ENCODE peak calls at places on chromosomes 16 and 17, in six cellular contexts. N is left ventricle myocardium inferior, C is mucosa of descending colon, X is astrocyte, Z is small intestine, G is ascending aorta. A is an unnamed sample. For H3K9me3, the result is how much of the 10 kb centered on the place peaks cover.

GRCh38 chr17:69314246-69315030 is 12.5 kb downstream of the ABCA5 start:
- DNase-seq in N (no peak), C (no peak), X (no peak), Z (no peak), G (no peak), A (no peak)

GRCh38 chr17:79747508-79748295 is 17.0 kb downstream of the ENPP7 start:
- DNase-seq in N (no peak), C (peak), X (no peak), Z (no peak), G (no peak), A (no peak)

GRCh38 chr16:15686287-15686686 is 36.2 kb downstream of the NDE1 start:
- DNase-seq in N (no peak), C (no peak), X (no peak), Z (no peak), G (no peak), A (no peak)

GRCh38 chr16:83952587-83952939 is 477 bp upstream of the OSGIN1 start:
- DNase-seq in N (no peak), C (no peak), X (peak), Z (no peak), G (no peak), A (peak)

GRCh38 chr16:87080571-87081167 is 236.5 kb downstream of the C16orf95 start:
- DNase-seq in N (no peak), C (no peak), X (no peak), Z (no peak), G (no peak), A (no peak)

GRCh38 chr17:62648247-62648953 is 20.9 kb downstream of the MRC2 start:
- DNase-seq in N (peak), C (no peak), X (no peak), Z (no peak), G (no peak), A (no peak)

GRCh38 chr16:24428751-24429150 is 110.6 kb upstream of the RBBP6 start:
- DNase-seq in N (no peak), C (no peak), X (no peak), Z (peak), G (no peak), A (no peak)

GRCh38 chr16:28180660-28181556 is 30.9 kb downstream of the XPO6 start:
- DNase-seq in N (no peak), C (no peak), X (peak), Z (no peak), G (no peak), A (peak)

GRCh38 chr17:33370384-33370783 is 77.3 kb upstream of the ASIC2 start:
- DNase-seq in N (no peak), C (no peak), X (no peak), Z (no peak), G (no peak), A (no peak)

GRCh38 chr17:47279062-47279801 is 25.6 kb downstream of the ITGB3 start:
- DNase-seq in N (peak), C (no peak), X (peak), Z (peak), G (peak), A (peak)

GRCh38 chr17:12388206-12388605 is 277.5 kb upstream of the MYOCD start:
- DNase-seq in N (no peak), C (no peak), X (peak), Z (no peak), G (no peak), A (peak)

GRCh38 chr16:88409296-88410065 is 26.7 kb downstream of the ZNF469 start:
- DNase-seq in N (no peak), C (no peak), X (no peak), Z (no peak), G (no peak), A (no peak)

GRCh38 chr17:2085648-2085949 is 30.7 kb downstream of the HIC1 start:
- DNase-seq in N (peak), C (peak), X (peak), Z (no peak), G (no peak), A (peak)

GRCh38 chr17:28335959-28336871 is 654 bp downstream of the TNFAIP1 start:
- DNase-seq in N (peak), C (peak), X (peak), Z (peak), G (peak), A (peak)

GRCh38 chr16:13335894-13336293 is 434.5 kb downstream of the SHISA9 start:
- DNase-seq in N (no peak), C (no peak), X (no peak), Z (no peak), G (no peak), A (no peak)

GRCh38 chr17:50056217-50056960 is 479 bp downstream of the ITGA3 start:
- DNase-seq in N (peak), C (peak), X (peak), Z (peak), G (peak), A (peak)

GRCh38 chr17:6045621-6046357 is 24.4 kb upstream of the WSCD1 start:
- DNase-seq in N (no peak), C (no peak), X (no peak), Z (no peak), G (no peak), A (no peak)

GRCh38 chr17:68441064-68441770 is 16.1 kb downstream of the WIPI1 start:
- DNase-seq in N (no peak), C (no peak), X (no peak), Z (no peak), G (no peak), A (no peak)

GRCh38 chr16:27254262-27254811 is 14.2 kb downstream of the NSMCE1 start:
- DNase-seq in N (no peak), C (no peak), X (no peak), Z (no peak), G (no peak), A (no peak)

GRCh38 chr16:8936421-8936820 is 27.3 kb downstream of the USP7 start:
- DNase-seq in N (no peak), C (no peak), X (peak), Z (peak), G (no peak), A (peak)

GRCh38 chr16:70568601-70569217 is 45.1 kb downstream of the SF3B3 start:
- DNase-seq in N (no peak), C (no peak), X (peak), Z (no peak), G (no peak), A (no peak)

GRCh38 chr17:74156878-74157277 is 46.6 kb upstream of the RPL38 start:
- DNase-seq in N (no peak), C (no peak), X (no peak), Z (no peak), G (peak), A (no peak)

GRCh38 chr16:68382296-68382718 is 66.0 kb downstream of the SMPD3 start:
- DNase-seq in N (no peak), C (peak), X (no peak), Z (peak), G (no peak), A (peak)

GRCh38 chr16:24463196-24463945 is 76.0 kb upstream of the RBBP6 start:
- DNase-seq in N (no peak), C (no peak), X (no peak), Z (no peak), G (no peak), A (no peak)

GRCh38 chr17:83201206-83202001 is 122.0 kb downstream of the METRNL start:
- DNase-seq in N (no peak), C (peak), X (no peak), Z (no peak), G (peak), A (no peak)

GRCh38 chr17:83200746-83201145 is 121.3 kb downstream of the METRNL start:
- DNase-seq in N (peak), C (peak), X (no peak), Z (no peak), G (peak), A (no peak)

GRCh38 chr17:83203073-83203471 is 123.7 kb downstream of the METRNL start:
- DNase-seq in N (peak), C (peak), X (peak), Z (no peak), G (peak), A (peak)

GRCh38 chr17:83203472-83204221 is 124.2 kb downstream of the METRNL start:
- DNase-seq in N (peak), C (peak), X (no peak), Z (no peak), G (peak), A (peak)

DNA sequence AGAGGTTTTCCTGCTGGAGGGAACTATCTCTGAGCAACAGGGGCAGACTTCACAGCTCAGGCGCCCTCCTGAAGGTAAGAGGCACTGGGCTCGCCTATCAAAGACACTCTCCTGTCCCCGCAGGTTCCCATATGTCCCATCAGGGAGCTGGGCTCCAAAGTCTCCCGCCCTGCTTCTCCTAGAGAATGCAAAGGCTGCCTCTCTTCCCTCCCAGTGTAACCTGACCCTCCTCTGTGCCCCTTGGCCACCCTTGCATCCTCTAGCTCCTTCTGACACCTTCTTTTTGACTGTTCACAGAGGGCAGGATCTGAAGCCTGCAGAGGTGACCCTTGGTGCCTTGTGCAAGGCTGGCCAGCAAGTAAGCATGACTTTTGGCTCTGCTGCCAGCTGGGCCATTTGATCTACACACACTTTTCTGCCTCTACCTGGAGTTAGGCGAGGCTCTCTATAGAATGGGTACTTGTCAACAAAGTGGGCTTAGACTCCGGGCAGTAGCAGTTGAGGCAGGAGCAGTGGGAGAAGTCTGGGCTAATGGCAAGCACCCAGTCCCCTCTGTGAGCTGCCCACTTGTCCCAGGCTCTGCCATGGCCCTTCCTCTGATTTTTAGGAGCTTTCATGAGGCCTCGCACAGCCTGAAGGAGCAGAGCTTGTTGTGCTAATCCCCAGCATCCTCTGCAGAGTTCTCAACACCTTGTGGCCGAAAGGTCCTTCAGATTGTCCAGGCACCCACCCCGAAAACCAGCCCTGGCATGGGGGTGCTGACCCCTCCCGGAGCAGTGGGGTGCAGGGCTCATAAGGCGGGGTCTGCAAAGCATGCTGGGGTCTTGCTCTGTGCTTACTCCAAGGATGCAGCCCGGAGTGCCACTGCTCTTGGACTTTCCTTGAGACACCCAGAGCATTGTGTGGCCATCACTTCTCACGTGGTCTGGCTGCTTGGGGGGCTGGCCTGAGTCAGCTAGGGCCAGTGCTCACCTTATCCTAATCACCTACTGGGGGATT is 122.9 kb downstream of the METRNL start:
- DNase-seq in N (peak), C (peak), X (no peak), Z (no peak), G (peak), A (no peak)
- H3K9me3 ChIP-seq in N (under half), C (under half), X (under half), Z (under half), G (under half), A (under half)

DNA sequence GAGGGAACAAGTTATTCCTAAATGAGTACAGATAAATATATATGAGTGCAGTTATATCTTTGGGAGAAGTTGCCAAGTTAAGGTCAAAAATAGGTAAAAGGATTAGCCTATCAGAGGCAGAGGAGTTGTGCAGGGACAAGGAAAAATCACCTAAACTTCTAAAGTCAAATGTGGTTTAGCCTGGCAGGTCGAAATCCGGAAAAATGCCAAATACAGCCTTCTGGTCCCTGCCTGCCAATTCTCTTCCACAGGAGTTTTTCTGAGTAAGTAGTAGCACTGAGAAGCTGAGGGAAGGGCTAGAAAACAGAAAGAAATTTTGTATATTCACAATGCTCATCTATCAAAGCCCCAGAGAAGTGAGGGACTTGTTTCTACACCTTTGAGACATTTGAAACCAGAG is 17.6 kb upstream of the CES5A start:
- DNase-seq in N (no peak), C (no peak), X (no peak), Z (no peak), G (no peak), A (no peak)
- H3K9me3 ChIP-seq in N (half or more), C (under half), X (under half), Z (under half), G (under half), A (under half)

GRCh38 chr16:35344012-35344762 is 1884.8 kb downstream of the TP53TG3F start:
- DNase-seq in N (no peak), C (no peak), X (no peak), Z (no peak), G (no peak), A (no peak)

GRCh38 chr16:35342012-35342411 is 1882.6 kb downstream of the TP53TG3F start:
- DNase-seq in N (no peak), C (no peak), X (no peak), Z (no peak), G (no peak), A (no peak)

GRCh38 chr16:35339337-35339736 is 1879.9 kb downstream of the TP53TG3F start:
- DNase-seq in N (no peak), C (no peak), X (no peak), Z (no peak), G (no peak), A (no peak)
- H3K9me3 ChIP-seq in N (under half), C (half or more), X (under half), Z (under half), G (under half), A (under half)

DNA sequence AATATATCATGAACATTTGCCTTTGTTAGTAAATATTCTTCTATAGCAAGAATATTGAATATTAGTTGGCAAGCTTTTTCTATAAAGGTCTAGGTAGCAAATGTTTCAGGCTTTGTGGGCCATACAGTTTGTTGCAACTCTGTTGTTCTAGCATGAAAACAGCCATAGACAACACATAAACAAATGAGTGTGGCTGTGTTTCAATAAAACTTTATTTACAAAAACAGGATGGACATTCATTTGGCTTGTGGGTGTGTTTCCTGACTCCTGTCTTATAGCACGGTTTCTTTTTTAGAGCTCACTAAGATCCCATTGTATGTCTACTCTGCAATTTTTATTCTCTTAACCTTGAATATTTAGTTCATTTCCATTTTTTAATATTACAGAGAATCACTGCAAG is 39.0 kb downstream of the ARL4D start:
- DNase-seq in N (no peak), C (no peak), X (no peak), Z (no peak), G (no peak), A (no peak)
- H3K9me3 ChIP-seq in N (under half), C (under half), X (under half), Z (under half), G (under half), A (under half)

GRCh38 chr16:60181542-60181941 is 1447.4 kb upstream of the GOT2 start:
- DNase-seq in N (no peak), C (no peak), X (no peak), Z (no peak), G (no peak), A (no peak)
- H3K9me3 ChIP-seq in N (under half), C (under half), X (under half), Z (under half), G (under half), A (under half)

DNA sequence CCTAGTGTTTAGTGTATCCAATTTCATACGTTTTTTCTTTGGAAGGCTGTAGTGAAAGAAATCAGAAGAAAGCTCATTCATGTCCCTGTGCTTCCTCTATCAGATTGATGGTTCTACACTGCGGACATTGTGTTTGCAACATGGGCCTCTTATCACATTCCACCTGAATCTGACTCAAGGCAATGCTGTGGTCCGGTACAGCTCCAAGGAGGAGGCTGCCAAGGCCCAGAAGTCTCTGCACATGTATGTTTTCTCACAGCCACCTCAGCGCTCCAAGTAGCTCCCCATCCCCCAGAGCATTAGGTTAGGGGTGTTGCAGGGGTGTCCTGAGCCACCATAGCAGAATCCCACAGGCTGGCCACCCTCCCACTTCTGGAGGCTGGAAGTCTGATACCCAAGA is 25.2 kb downstream of the TMC6 start:
- DNase-seq in N (no peak), C (no peak), X (no peak), Z (no peak), G (no peak), A (no peak)
- H3K9me3 ChIP-seq in N (under half), C (under half), X (under half), Z (under half), G (under half), A (under half)

DNA sequence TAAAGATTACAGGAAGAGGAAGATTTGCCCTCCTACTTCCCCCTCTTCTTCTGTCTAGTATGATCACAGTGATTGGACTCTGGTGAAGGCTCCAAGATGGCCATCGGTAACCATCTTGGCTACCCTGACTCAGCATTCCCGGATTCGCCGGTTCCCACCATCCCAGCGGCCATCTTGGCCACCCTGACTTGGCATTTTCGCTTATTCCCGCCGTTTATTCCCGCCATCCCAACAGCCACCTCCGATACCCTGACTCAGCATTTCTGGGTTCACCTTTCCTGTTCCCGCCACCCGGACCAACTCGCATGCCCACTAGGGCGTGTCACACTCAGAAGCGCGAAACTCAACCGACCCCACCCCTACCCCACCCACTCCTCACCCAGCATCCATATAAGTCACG is 95.4 kb upstream of the GRIN2A start:
- DNase-seq in N (no peak), C (no peak), X (no peak), Z (no peak), G (peak), A (no peak)
- H3K9me3 ChIP-seq in N (under half), C (under half), X (under half), Z (under half), G (under half), A (under half)

A was measured in MG63.